ENCODE peak calls at places on chromosomes 5 and 9, in eight cellular contexts. O, J, P, L, K, R, N and D are unnamed samples.

GRCh38 chr9:90855208-90856000 is 53.8 kb downstream of the SYK start:
- DNase-seq in J (no peak), L (no peak), K (no peak), O (no peak), R (no peak), P (no peak), N (no peak), D (no peak)

GRCh38 chr5:148416921-148417320 is 33.2 kb downstream of the FBXO38 start:
- DNase-seq in L (peak; percentile 86), N (no peak), O (no peak), K (no peak), J (no peak), P (peak; percentile 75), R (no peak), D (no peak)

GRCh38 chr5:129018836-129019235 is 53.5 kb downstream of the SLC27A6 start:
- DNase-seq in P (no peak), K (no peak), R (no peak), N (no peak), O (no peak), J (no peak), L (no peak), D (no peak)

GRCh38 chr5:64637837-64638443 is 52.4 kb upstream of the SHISAL2B start:
- DNase-seq in J (no peak), K (no peak), L (no peak), P (no peak), O (no peak), R (peak; percentile 46), N (no peak), D (no peak)

GRCh38 chr9:34588671-34589370 is 703 bp downstream of the CNTFR start:
- DNase-seq in K (no peak), R (peak; percentile 50), L (no peak), N (no peak), O (no peak), J (no peak), P (no peak), D (no peak)

GRCh38 chr9:36530224-36530623 is 42.5 kb upstream of the MELK start:
- DNase-seq in J (no peak), K (no peak), N (no peak), L (no peak), P (no peak), R (no peak), O (no peak), D (no peak)

GRCh38 chr5:67035098-67035740 is 161.4 kb downstream of the CD180 start:
- DNase-seq in P (no peak), L (no peak), R (no peak), J (no peak), K (no peak), N (no peak), O (no peak), D (no peak)

GRCh38 chr5:85591311-85591710 is 1026.4 kb upstream of the COX7C start:
- DNase-seq in N (no peak), O (no peak), J (no peak), P (no peak), R (peak; percentile 7), L (no peak), K (no peak), D (no peak)

GRCh38 chr9:110886832-110887231 is 151.4 kb downstream of the LPAR1 start:
- DNase-seq in J (no peak), R (no peak), N (no peak), K (no peak), L (peak; percentile 76), O (no peak), P (peak; percentile 51), D (no peak)
- TF ChIP-seq CTCF in J (no peak), R (no peak), N (no peak), K (no peak), L (no peak), O (no peak), P (no peak), D (no peak)

GRCh38 chr5:135210286-135211055 is 176.4 kb upstream of the PITX1 start:
- DNase-seq in J (no peak), L (no peak), K (no peak), P (peak; percentile 76), R (no peak), N (no peak), O (no peak), D (no peak)

GRCh38 chr5:135207866-135208265 is 173.8 kb upstream of the PITX1 start:
- DNase-seq in P (no peak), O (no peak), R (no peak), K (no peak), L (no peak), N (no peak), J (no peak), D (no peak)

GRCh38 chr5:135206862-135207261 is 172.8 kb upstream of the PITX1 start:
- DNase-seq in R (no peak), J (no peak), P (no peak), K (no peak), N (no peak), O (no peak), L (no peak), D (no peak)

GRCh38 chr5:135209495-135209837 is 175.4 kb upstream of the PITX1 start:
- DNase-seq in K (no peak), J (no peak), O (no peak), R (no peak), P (no peak), L (no peak), N (no peak), D (no peak)

GRCh38 chr5:135208555-135209494 is 174.8 kb upstream of the PITX1 start:
- DNase-seq in L (peak; percentile 98), R (peak; percentile 10), N (no peak), J (peak; percentile 80), O (no peak), P (peak; percentile 98), K (no peak), D (no peak)
- TF ChIP-seq CTCF in L (peak; percentile 34), R (no peak), N (no peak), J (no peak), O (no peak), P (peak; percentile 38), K (no peak), D (no peak)

DNA sequence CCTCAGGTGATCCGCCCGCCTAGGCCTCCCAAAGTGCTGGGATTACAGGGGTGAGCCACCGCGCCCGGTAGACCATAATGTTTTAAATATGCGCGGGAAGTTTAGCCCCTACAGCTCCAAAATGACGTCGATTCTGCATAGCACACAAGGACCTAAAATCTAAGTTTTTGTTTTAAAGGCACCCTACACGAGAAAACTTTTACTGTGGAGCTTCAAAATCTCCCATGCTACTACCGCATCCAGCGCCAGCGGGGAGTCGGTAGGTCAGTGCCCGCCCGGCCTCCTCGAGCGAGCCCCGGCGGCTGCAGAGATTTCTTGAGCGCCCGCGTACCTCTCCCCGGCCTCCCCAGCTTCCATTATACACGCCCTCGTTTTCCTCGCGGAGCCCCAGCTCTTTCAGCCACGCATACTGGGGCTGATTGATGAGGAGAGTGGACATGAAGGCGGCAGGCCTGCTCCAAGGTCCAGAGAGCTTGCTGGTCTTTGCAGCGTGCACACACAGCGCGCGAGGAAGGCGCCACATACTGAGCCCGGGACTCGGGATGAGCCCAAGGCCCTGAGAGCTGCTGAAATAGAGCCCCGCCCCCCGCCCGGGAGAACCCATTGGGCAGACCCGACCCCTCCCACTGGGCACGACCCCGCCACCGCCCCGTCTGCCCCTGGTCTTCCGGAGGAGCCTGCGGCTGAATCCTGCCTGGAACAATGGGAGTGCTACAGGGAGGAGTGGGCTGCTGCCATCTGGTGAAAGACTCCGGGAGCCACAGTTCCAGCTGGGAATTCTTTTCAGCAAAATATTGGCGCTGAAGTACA is at the start of gene ALDH7A1:
- DNase-seq in O (peak; percentile 62), L (peak; percentile 93), K (peak; percentile 97), N (peak; percentile 87), J (peak; percentile 68), P (peak; percentile 96), R (peak; percentile 99), D (peak; percentile 75)
- TF ChIP-seq CTCF in O (no peak), L (peak; percentile 58), K (no peak), N (peak; percentile 49), J (peak; percentile 64), P (peak; percentile 58), R (peak; percentile 73), D (no peak)

GRCh38 chr9:20623021-20623747 is 885 bp upstream of the MLLT3 start:
- DNase-seq in O (peak; percentile 22), N (peak; percentile 21), R (peak; percentile 43), J (peak; percentile 34), K (peak; percentile 22), L (no peak), P (no peak), D (peak; percentile 26)
- TF ChIP-seq CTCF in O (peak; percentile 9), N (peak; percentile 17), R (no peak), J (no peak), K (no peak), L (peak; percentile 8), P (no peak), D (no peak)

GRCh38 chr5:136819526-136820302 is 454.4 kb upstream of the TRPC7 start:
- DNase-seq in O (no peak), J (no peak), K (no peak), P (no peak), R (peak; percentile 8), L (no peak), N (no peak), D (no peak)
- TF ChIP-seq CTCF in O (no peak), J (no peak), K (no peak), P (no peak), R (peak; percentile 46), L (no peak), N (no peak), D (no peak)

GRCh38 chr5:157690690-157691433 is 19.5 kb downstream of the C5orf52 start:
- DNase-seq in J (no peak), K (no peak), P (no peak), R (no peak), N (no peak), L (no peak), O (no peak), D (no peak)

GRCh38 chr5:157686841-157687554 is 15.7 kb downstream of the C5orf52 start:
- DNase-seq in K (no peak), R (no peak), P (no peak), O (no peak), L (no peak), N (no peak), J (no peak), D (no peak)

DNA sequence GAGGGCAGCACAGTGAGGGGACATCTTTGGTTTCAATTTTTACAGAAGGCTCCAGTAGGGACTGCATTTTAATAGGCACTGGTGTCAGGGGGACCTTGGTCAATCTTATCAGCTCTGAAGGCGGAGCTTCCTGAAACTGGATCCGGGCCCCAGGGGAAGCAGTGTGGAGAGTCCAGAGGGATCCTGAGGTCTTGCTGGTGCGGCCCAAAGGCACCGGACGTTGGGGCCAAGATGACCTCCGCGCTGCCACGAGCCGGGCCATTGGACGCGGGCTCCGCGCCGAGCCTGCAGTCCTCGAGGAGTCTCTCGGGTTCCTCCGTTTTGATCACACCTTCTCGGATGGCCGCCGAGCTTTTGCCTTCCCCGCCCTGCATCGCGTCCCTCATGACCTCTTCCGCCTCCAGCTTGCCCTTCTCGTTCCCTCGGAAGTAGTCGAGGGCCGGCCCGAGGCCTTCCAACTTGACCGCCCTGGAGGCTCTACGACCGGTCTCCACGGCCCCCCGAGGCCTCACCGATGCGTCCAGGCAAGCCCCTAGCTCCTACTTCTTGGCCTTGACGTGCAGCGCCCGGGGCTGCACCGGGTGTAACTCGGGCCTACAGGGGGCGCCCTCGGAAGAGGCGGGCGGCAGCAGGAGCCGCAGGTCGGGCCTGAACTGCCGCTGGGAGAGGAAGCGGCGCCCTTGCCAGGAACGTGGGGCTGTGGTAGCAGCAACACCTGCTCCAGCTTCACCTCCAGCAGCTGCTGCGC is 18.8 kb downstream of the C5orf52 start:
- DNase-seq in N (no peak), P (no peak), O (peak; percentile 42), R (peak; percentile 51), J (no peak), L (no peak), K (no peak), D (peak; percentile 56)
- TF ChIP-seq CTCF in N (no peak), P (peak; percentile 26), O (no peak), R (peak; percentile 63), J (no peak), L (no peak), K (no peak), D (peak; percentile 32)